ENCODE peak calls at places on chromosomes 4 and X, in seven cellular contexts. One of them, this sample, is unnamed.

GRCh38 chr4:170248029-170248428 is 158.3 kb upstream of the AADAT start:
- DNase-seq in HT-29: no peak
- DNase-seq in effector memory CD8-positive, alpha-beta T cell: no peak
- DNase-seq in T-helper 2 cell treated with Interferon-gamma antibody and Interleukin-4, amounts not matched to agents 5 μg/mL and 100 μg/mL, for 36 hours: no peak
- DNase-seq in heart right ventricle: no peak
- DNase-seq in endothelial cell: no peak
- DNase-seq in HEK293T: no peak
- DNase-seq in this sample: no peak

GRCh38 chrX:93422693-93423092 is 250.7 kb downstream of the NAP1L3 start:
- DNase-seq in HT-29: peak
- DNase-seq in effector memory CD8-positive, alpha-beta T cell: no peak
- DNase-seq in T-helper 2 cell treated with Interferon-gamma antibody and Interleukin-4, amounts not matched to agents 5 μg/mL and 100 μg/mL, for 36 hours: no peak
- DNase-seq in heart right ventricle: no peak
- DNase-seq in endothelial cell: peak
- DNase-seq in HEK293T: peak
- DNase-seq in this sample: no peak

GRCh38 chrX:118216488-118216887 is 99.9 kb upstream of the KLHL13 start:
- DNase-seq in HT-29: no peak
- DNase-seq in effector memory CD8-positive, alpha-beta T cell: no peak
- DNase-seq in T-helper 2 cell treated with Interferon-gamma antibody and Interleukin-4, amounts not matched to agents 5 μg/mL and 100 μg/mL, for 36 hours: no peak
- DNase-seq in heart right ventricle: no peak
- DNase-seq in endothelial cell: no peak
- DNase-seq in HEK293T: no peak
- DNase-seq in this sample: no peak

GRCh38 chr4:85725727-85726170 is 250.8 kb downstream of the ARHGAP24 start:
- DNase-seq in HT-29: no peak
- DNase-seq in effector memory CD8-positive, alpha-beta T cell: no peak
- DNase-seq in T-helper 2 cell treated with Interferon-gamma antibody and Interleukin-4, amounts not matched to agents 5 μg/mL and 100 μg/mL, for 36 hours: no peak
- DNase-seq in heart right ventricle: peak
- DNase-seq in endothelial cell: no peak
- DNase-seq in HEK293T: no peak
- DNase-seq in this sample: no peak

GRCh38 chrX:39855748-39856129 is 242.0 kb downstream of the BCOR start:
- DNase-seq in HT-29: peak
- DNase-seq in effector memory CD8-positive, alpha-beta T cell: peak
- DNase-seq in T-helper 2 cell treated with Interferon-gamma antibody and Interleukin-4, amounts not matched to agents 5 μg/mL and 100 μg/mL, for 36 hours: peak
- DNase-seq in heart right ventricle: no peak
- DNase-seq in endothelial cell: no peak
- DNase-seq in HEK293T: no peak
- DNase-seq in this sample: no peak

GRCh38 chr4:159006202-159006601 is 96.7 kb upstream of the RAPGEF2 start:
- DNase-seq in HT-29: no peak
- DNase-seq in effector memory CD8-positive, alpha-beta T cell: no peak
- DNase-seq in T-helper 2 cell treated with Interferon-gamma antibody and Interleukin-4, amounts not matched to agents 5 μg/mL and 100 μg/mL, for 36 hours: no peak
- DNase-seq in heart right ventricle: no peak
- DNase-seq in endothelial cell: no peak
- DNase-seq in HEK293T: no peak
- DNase-seq in this sample: no peak

GRCh38 chr4:183347586-183347985 is 25.4 kb upstream of the CLDN24 start:
- DNase-seq in HT-29: no peak
- DNase-seq in effector memory CD8-positive, alpha-beta T cell: no peak
- DNase-seq in T-helper 2 cell treated with Interferon-gamma antibody and Interleukin-4, amounts not matched to agents 5 μg/mL and 100 μg/mL, for 36 hours: no peak
- DNase-seq in heart right ventricle: no peak
- DNase-seq in endothelial cell: no peak
- DNase-seq in HEK293T: no peak
- DNase-seq in this sample: no peak

GRCh38 chrX:139890991-139891700 is 41.7 kb downstream of the ATP11C start:
- DNase-seq in HT-29: no peak
- DNase-seq in effector memory CD8-positive, alpha-beta T cell: no peak
- DNase-seq in T-helper 2 cell treated with Interferon-gamma antibody and Interleukin-4, amounts not matched to agents 5 μg/mL and 100 μg/mL, for 36 hours: no peak
- DNase-seq in heart right ventricle: no peak
- DNase-seq in endothelial cell: no peak
- DNase-seq in HEK293T: no peak
- DNase-seq in this sample: no peak

GRCh38 chr4:6765703-6766102 is 16.8 kb upstream of the KIAA0232 start:
- DNase-seq in HT-29: no peak
- DNase-seq in effector memory CD8-positive, alpha-beta T cell: no peak
- DNase-seq in T-helper 2 cell treated with Interferon-gamma antibody and Interleukin-4, amounts not matched to agents 5 μg/mL and 100 μg/mL, for 36 hours: no peak
- DNase-seq in heart right ventricle: no peak
- DNase-seq in endothelial cell: no peak
- DNase-seq in HEK293T: no peak
- DNase-seq in this sample: no peak

GRCh38 chr4:173924561-173924960 is 358.9 kb downstream of the FBXO8 start:
- DNase-seq in HT-29: no peak
- DNase-seq in effector memory CD8-positive, alpha-beta T cell: no peak
- DNase-seq in T-helper 2 cell treated with Interferon-gamma antibody and Interleukin-4, amounts not matched to agents 5 μg/mL and 100 μg/mL, for 36 hours: peak
- DNase-seq in heart right ventricle: no peak
- DNase-seq in endothelial cell: no peak
- DNase-seq in HEK293T: no peak
- DNase-seq in this sample: no peak

GRCh38 chr4:8221985-8222384 is 22.9 kb downstream of the SH3TC1 start:
- DNase-seq in HT-29: no peak
- DNase-seq in effector memory CD8-positive, alpha-beta T cell: no peak
- DNase-seq in T-helper 2 cell treated with Interferon-gamma antibody and Interleukin-4, amounts not matched to agents 5 μg/mL and 100 μg/mL, for 36 hours: no peak
- DNase-seq in heart right ventricle: no peak
- DNase-seq in endothelial cell: no peak
- DNase-seq in HEK293T: no peak
- DNase-seq in this sample: no peak

GRCh38 chrX:10158279-10158939 is 1.6 kb downstream of the CLCN4 start:
- DNase-seq in HT-29: no peak
- DNase-seq in effector memory CD8-positive, alpha-beta T cell: no peak
- DNase-seq in T-helper 2 cell treated with Interferon-gamma antibody and Interleukin-4, amounts not matched to agents 5 μg/mL and 100 μg/mL, for 36 hours: no peak
- DNase-seq in heart right ventricle: no peak
- DNase-seq in endothelial cell: peak
- DNase-seq in HEK293T: no peak
- DNase-seq in this sample: no peak

GRCh38 chrX:111869639-111870034 is 6.3 kb upstream of the TRPC5OS start:
- DNase-seq in HT-29: peak
- DNase-seq in effector memory CD8-positive, alpha-beta T cell: peak
- DNase-seq in T-helper 2 cell treated with Interferon-gamma antibody and Interleukin-4, amounts not matched to agents 5 μg/mL and 100 μg/mL, for 36 hours: no peak
- DNase-seq in heart right ventricle: peak
- DNase-seq in endothelial cell: peak
- DNase-seq in HEK293T: peak
- DNase-seq in this sample: peak

GRCh38 chrX:107674480-107675364 is 46.4 kb downstream of the PRPS1 start:
- DNase-seq in HT-29: no peak
- DNase-seq in effector memory CD8-positive, alpha-beta T cell: peak
- DNase-seq in T-helper 2 cell treated with Interferon-gamma antibody and Interleukin-4, amounts not matched to agents 5 μg/mL and 100 μg/mL, for 36 hours: peak
- DNase-seq in heart right ventricle: peak
- DNase-seq in endothelial cell: no peak
- DNase-seq in HEK293T: no peak
- DNase-seq in this sample: peak

GRCh38 chrX:94977562-94977961 is 1303.6 kb downstream of the FAM133A start:
- DNase-seq in HT-29: no peak
- DNase-seq in effector memory CD8-positive, alpha-beta T cell: no peak
- DNase-seq in T-helper 2 cell treated with Interferon-gamma antibody and Interleukin-4, amounts not matched to agents 5 μg/mL and 100 μg/mL, for 36 hours: no peak
- DNase-seq in heart right ventricle: no peak
- DNase-seq in endothelial cell: no peak
- DNase-seq in HEK293T: no peak
- DNase-seq in this sample: no peak

GRCh38 chrX:20988118-20988517 is 386.1 kb upstream of the CNKSR2 start:
- DNase-seq in HT-29: no peak
- DNase-seq in effector memory CD8-positive, alpha-beta T cell: no peak
- DNase-seq in T-helper 2 cell treated with Interferon-gamma antibody and Interleukin-4, amounts not matched to agents 5 μg/mL and 100 μg/mL, for 36 hours: no peak
- DNase-seq in heart right ventricle: no peak
- DNase-seq in endothelial cell: no peak
- DNase-seq in HEK293T: no peak
- DNase-seq in this sample: no peak

GRCh38 chr4:138927065-138927464 is 88.5 kb upstream of the NOCT start:
- DNase-seq in HT-29: no peak
- DNase-seq in effector memory CD8-positive, alpha-beta T cell: no peak
- DNase-seq in T-helper 2 cell treated with Interferon-gamma antibody and Interleukin-4, amounts not matched to agents 5 μg/mL and 100 μg/mL, for 36 hours: no peak
- DNase-seq in heart right ventricle: no peak
- DNase-seq in endothelial cell: no peak
- DNase-seq in HEK293T: no peak
- DNase-seq in this sample: no peak

GRCh38 chr4:138390286-138390685 is 148.1 kb upstream of the SLC7A11 start:
- DNase-seq in HT-29: no peak
- DNase-seq in effector memory CD8-positive, alpha-beta T cell: no peak
- DNase-seq in T-helper 2 cell treated with Interferon-gamma antibody and Interleukin-4, amounts not matched to agents 5 μg/mL and 100 μg/mL, for 36 hours: no peak
- DNase-seq in heart right ventricle: no peak
- DNase-seq in endothelial cell: no peak
- DNase-seq in HEK293T: no peak
- DNase-seq in this sample: no peak

GRCh38 chr4:119286377-119287002 is 35.4 kb downstream of the FABP2 start:
- DNase-seq in HT-29: peak
- DNase-seq in effector memory CD8-positive, alpha-beta T cell: peak
- DNase-seq in T-helper 2 cell treated with Interferon-gamma antibody and Interleukin-4, amounts not matched to agents 5 μg/mL and 100 μg/mL, for 36 hours: no peak
- DNase-seq in heart right ventricle: peak
- DNase-seq in endothelial cell: peak
- DNase-seq in HEK293T: no peak
- DNase-seq in this sample: peak

GRCh38 chrX:45824471-45824870 is 623.8 kb upstream of the DIPK2B start:
- DNase-seq in HT-29: peak
- DNase-seq in effector memory CD8-positive, alpha-beta T cell: no peak
- DNase-seq in T-helper 2 cell treated with Interferon-gamma antibody and Interleukin-4, amounts not matched to agents 5 μg/mL and 100 μg/mL, for 36 hours: peak
- DNase-seq in heart right ventricle: no peak
- DNase-seq in endothelial cell: peak
- DNase-seq in HEK293T: peak
- DNase-seq in this sample: no peak

GRCh38 chr4:171846232-171846631 is 33.0 kb downstream of the GALNTL6 start:
- DNase-seq in HT-29: peak
- DNase-seq in effector memory CD8-positive, alpha-beta T cell: no peak
- DNase-seq in T-helper 2 cell treated with Interferon-gamma antibody and Interleukin-4, amounts not matched to agents 5 μg/mL and 100 μg/mL, for 36 hours: no peak
- DNase-seq in heart right ventricle: peak
- DNase-seq in endothelial cell: peak
- DNase-seq in HEK293T: peak
- DNase-seq in this sample: peak

GRCh38 chrX:56728752-56729151 is 291 bp upstream of the NBDY start:
- DNase-seq in HT-29: peak
- DNase-seq in effector memory CD8-positive, alpha-beta T cell: no peak
- DNase-seq in T-helper 2 cell treated with Interferon-gamma antibody and Interleukin-4, amounts not matched to agents 5 μg/mL and 100 μg/mL, for 36 hours: peak
- DNase-seq in heart right ventricle: peak
- DNase-seq in endothelial cell: no peak
- DNase-seq in HEK293T: no peak
- DNase-seq in this sample: peak

GRCh38 chr4:94746746-94747145 is 11.0 kb upstream of the BMPR1B start:
- DNase-seq in HT-29: no peak
- DNase-seq in effector memory CD8-positive, alpha-beta T cell: no peak
- DNase-seq in T-helper 2 cell treated with Interferon-gamma antibody and Interleukin-4, amounts not matched to agents 5 μg/mL and 100 μg/mL, for 36 hours: no peak
- DNase-seq in heart right ventricle: no peak
- DNase-seq in endothelial cell: no peak
- DNase-seq in HEK293T: no peak
- DNase-seq in this sample: no peak

GRCh38 chrX:69505772-69506616 is 1.9 kb downstream of the NALF2 start:
- DNase-seq in HT-29: no peak
- DNase-seq in effector memory CD8-positive, alpha-beta T cell: no peak
- DNase-seq in T-helper 2 cell treated with Interferon-gamma antibody and Interleukin-4, amounts not matched to agents 5 μg/mL and 100 μg/mL, for 36 hours: no peak
- DNase-seq in heart right ventricle: no peak
- DNase-seq in endothelial cell: peak
- DNase-seq in HEK293T: no peak
- DNase-seq in this sample: no peak

GRCh38 chrX:53249387-53250042 is 24.5 kb upstream of the KDM5C start:
- DNase-seq in HT-29: no peak
- DNase-seq in effector memory CD8-positive, alpha-beta T cell: no peak
- DNase-seq in T-helper 2 cell treated with Interferon-gamma antibody and Interleukin-4, amounts not matched to agents 5 μg/mL and 100 μg/mL, for 36 hours: no peak
- DNase-seq in heart right ventricle: no peak
- DNase-seq in endothelial cell: no peak
- DNase-seq in HEK293T: no peak
- DNase-seq in this sample: no peak

GRCh38 chr4:158778712-158779111 is 9.9 kb downstream of the FNIP2 start:
- DNase-seq in HT-29: peak
- DNase-seq in effector memory CD8-positive, alpha-beta T cell: no peak
- DNase-seq in T-helper 2 cell treated with Interferon-gamma antibody and Interleukin-4, amounts not matched to agents 5 μg/mL and 100 μg/mL, for 36 hours: no peak
- DNase-seq in heart right ventricle: no peak
- DNase-seq in endothelial cell: no peak
- DNase-seq in HEK293T: no peak
- DNase-seq in this sample: no peak

GRCh38 chr4:56757821-56758400 is 63.6 kb downstream of the SPINK2 start:
- DNase-seq in HT-29: peak
- DNase-seq in effector memory CD8-positive, alpha-beta T cell: peak
- DNase-seq in T-helper 2 cell treated with Interferon-gamma antibody and Interleukin-4, amounts not matched to agents 5 μg/mL and 100 μg/mL, for 36 hours: peak
- DNase-seq in heart right ventricle: no peak
- DNase-seq in endothelial cell: peak
- DNase-seq in HEK293T: no peak
- DNase-seq in this sample: peak

GRCh38 chr4:158015241-158015640 is 157.6 kb downstream of the GASK1B start:
- DNase-seq in HT-29: peak
- DNase-seq in effector memory CD8-positive, alpha-beta T cell: no peak
- DNase-seq in T-helper 2 cell treated with Interferon-gamma antibody and Interleukin-4, amounts not matched to agents 5 μg/mL and 100 μg/mL, for 36 hours: no peak
- DNase-seq in heart right ventricle: no peak
- DNase-seq in endothelial cell: no peak
- DNase-seq in HEK293T: no peak
- DNase-seq in this sample: no peak

GRCh38 chr4:162535121-162535520 is 371.3 kb upstream of the FSTL5 start:
- DNase-seq in HT-29: no peak
- DNase-seq in effector memory CD8-positive, alpha-beta T cell: no peak
- DNase-seq in T-helper 2 cell treated with Interferon-gamma antibody and Interleukin-4, amounts not matched to agents 5 μg/mL and 100 μg/mL, for 36 hours: no peak
- DNase-seq in heart right ventricle: no peak
- DNase-seq in endothelial cell: no peak
- DNase-seq in HEK293T: no peak
- DNase-seq in this sample: no peak

GRCh38 chr4:95367824-95368223 is 180.9 kb downstream of the UNC5C start:
- DNase-seq in HT-29: no peak
- DNase-seq in effector memory CD8-positive, alpha-beta T cell: no peak
- DNase-seq in T-helper 2 cell treated with Interferon-gamma antibody and Interleukin-4, amounts not matched to agents 5 μg/mL and 100 μg/mL, for 36 hours: no peak
- DNase-seq in heart right ventricle: no peak
- DNase-seq in endothelial cell: no peak
- DNase-seq in HEK293T: no peak
- DNase-seq in this sample: no peak

GRCh38 chr4:73726000-73726399 is 14.4 kb upstream of the CXCL8 start:
- DNase-seq in HT-29: peak
- DNase-seq in effector memory CD8-positive, alpha-beta T cell: no peak
- DNase-seq in T-helper 2 cell treated with Interferon-gamma antibody and Interleukin-4, amounts not matched to agents 5 μg/mL and 100 μg/mL, for 36 hours: no peak
- DNase-seq in heart right ventricle: no peak
- DNase-seq in endothelial cell: no peak
- DNase-seq in HEK293T: no peak
- DNase-seq in this sample: no peak

GRCh38 chrX:13535371-13535770 is 34.0 kb upstream of the EGFL6 start:
- DNase-seq in HT-29: no peak
- DNase-seq in effector memory CD8-positive, alpha-beta T cell: no peak
- DNase-seq in T-helper 2 cell treated with Interferon-gamma antibody and Interleukin-4, amounts not matched to agents 5 μg/mL and 100 μg/mL, for 36 hours: no peak
- DNase-seq in heart right ventricle: no peak
- DNase-seq in endothelial cell: no peak
- DNase-seq in HEK293T: no peak
- DNase-seq in this sample: no peak

This sample was measured in tibial nerve.